ENCODE peak calls at places on chromosome 2, in four cellular contexts. One of them, this sample, is unnamed.

GRCh38 chr2:238090887-238091286 is 9.3 kb upstream of the ESPNL start:
- DNase-seq in HFFc6: no peak
- DNase-seq in GM13977: no peak
- DNase-seq in fibroblast of the aortic adventitia: no peak
- DNase-seq in this sample: no peak

GRCh38 chr2:222842517-222843174 is 18.2 kb upstream of the ACSL3 start:
- DNase-seq in HFFc6: no peak
- DNase-seq in GM13977: no peak
- DNase-seq in fibroblast of the aortic adventitia: no peak
- DNase-seq in this sample: no peak

GRCh38 chr2:177265386-177265690 is 811 bp upstream of the NFE2L2 start:
- DNase-seq in HFFc6: no peak
- DNase-seq in GM13977: peak
- DNase-seq in fibroblast of the aortic adventitia: peak
- DNase-seq in this sample: no peak

GRCh38 chr2:120434909-120435308 is 89.0 kb downstream of the INHBB start:
- DNase-seq in HFFc6: no peak
- DNase-seq in GM13977: no peak
- DNase-seq in fibroblast of the aortic adventitia: no peak
- DNase-seq in this sample: no peak

GRCh38 chr2:24083567-24084385 is 858 bp downstream of the TP53I3 start:
- DNase-seq in HFFc6: peak
- DNase-seq in GM13977: peak
- DNase-seq in fibroblast of the aortic adventitia: peak
- DNase-seq in this sample: peak

GRCh38 chr2:44598731-44599529 is 237.2 kb downstream of the CAMKMT start:
- DNase-seq in HFFc6: no peak
- DNase-seq in GM13977: no peak
- DNase-seq in fibroblast of the aortic adventitia: no peak
- DNase-seq in this sample: no peak

GRCh38 chr2:181752301-181752700 is 72.0 kb upstream of the NEUROD1 start:
- DNase-seq in HFFc6: peak
- DNase-seq in GM13977: no peak
- DNase-seq in fibroblast of the aortic adventitia: peak
- DNase-seq in this sample: no peak

GRCh38 chr2:109365131-109365530 is 236.1 kb downstream of the SH3RF3 start:
- DNase-seq in HFFc6: no peak
- DNase-seq in GM13977: no peak
- DNase-seq in fibroblast of the aortic adventitia: no peak
- DNase-seq in this sample: no peak

GRCh38 chr2:224171226-224171625 is 132.1 kb upstream of the SERPINE2 start:
- DNase-seq in HFFc6: no peak
- DNase-seq in GM13977: no peak
- DNase-seq in fibroblast of the aortic adventitia: no peak
- DNase-seq in this sample: no peak

GRCh38 chr2:210072493-210072892 is 70.1 kb downstream of the RPE start:
- DNase-seq in HFFc6: no peak
- DNase-seq in GM13977: no peak
- DNase-seq in fibroblast of the aortic adventitia: no peak
- DNase-seq in this sample: no peak

GRCh38 chr2:240781471-240782220 is 38.4 kb downstream of the KIF1A start:
- DNase-seq in HFFc6: no peak
- DNase-seq in GM13977: no peak
- DNase-seq in fibroblast of the aortic adventitia: no peak
- DNase-seq in this sample: no peak

GRCh38 chr2:240782221-240782885 is 37.7 kb downstream of the KIF1A start:
- DNase-seq in HFFc6: no peak
- DNase-seq in GM13977: no peak
- DNase-seq in fibroblast of the aortic adventitia: no peak
- DNase-seq in this sample: no peak

GRCh38 chr2:240777416-240778212 is 42.4 kb downstream of the KIF1A start:
- DNase-seq in HFFc6: no peak
- DNase-seq in GM13977: no peak
- DNase-seq in fibroblast of the aortic adventitia: no peak
- DNase-seq in this sample: no peak

GRCh38 chr2:240778426-240778825 is 41.6 kb downstream of the KIF1A start:
- DNase-seq in HFFc6: no peak
- DNase-seq in GM13977: no peak
- DNase-seq in fibroblast of the aortic adventitia: no peak
- DNase-seq in this sample: no peak

DNA sequence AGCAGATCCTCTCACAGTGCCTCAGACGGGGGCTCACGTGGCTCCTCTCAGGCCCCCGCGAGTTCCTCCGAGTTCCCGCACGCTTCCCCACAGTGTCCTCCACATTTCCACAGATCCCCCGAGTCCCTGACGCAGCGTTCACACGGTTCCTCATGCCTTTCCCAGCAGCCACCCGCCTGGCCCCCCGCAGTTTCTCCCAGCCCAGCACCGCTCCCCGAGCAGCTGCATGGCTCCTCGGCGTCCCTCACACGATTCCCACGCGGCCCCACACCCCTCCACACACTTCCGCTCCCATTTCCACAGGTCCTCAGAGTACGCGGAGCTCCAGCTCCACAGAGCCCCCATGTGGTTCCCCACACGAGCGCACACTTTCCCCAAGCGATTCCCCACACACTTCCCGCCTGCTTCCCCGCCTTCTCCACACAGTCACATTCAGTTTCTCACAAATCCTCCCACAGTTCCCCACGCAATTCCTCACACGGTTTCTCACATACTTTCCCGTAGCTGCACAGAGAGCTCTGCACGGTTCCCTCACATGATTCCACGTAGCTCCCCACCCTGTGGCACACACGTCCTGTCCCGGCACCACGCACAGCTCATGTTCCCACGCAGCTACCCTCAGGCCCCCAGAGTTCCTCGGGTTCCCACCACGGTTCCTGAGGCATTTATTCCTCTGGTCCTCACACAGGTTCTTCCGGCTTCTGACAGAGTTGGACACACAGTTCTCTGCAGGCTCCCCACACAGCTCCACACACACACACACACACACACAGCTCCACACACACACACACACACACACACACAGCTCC is 39.8 kb downstream of the KIF1A start:
- DNase-seq in HFFc6: no peak
- DNase-seq in GM13977: no peak
- DNase-seq in fibroblast of the aortic adventitia: peak
- DNase-seq in this sample: no peak
- TF ChIP-seq CTCF in HFFc6: no peak
- TF ChIP-seq CTCF in GM13977: no peak
- TF ChIP-seq CTCF in fibroblast of the aortic adventitia: no peak
- TF ChIP-seq CTCF in this sample: no peak

GRCh38 chr2:8000861-8001260 is 681.0 kb upstream of the ID2 start:
- DNase-seq in HFFc6: no peak
- DNase-seq in GM13977: no peak
- DNase-seq in fibroblast of the aortic adventitia: peak
- DNase-seq in this sample: no peak
- TF ChIP-seq CTCF in HFFc6: peak
- TF ChIP-seq CTCF in GM13977: peak
- TF ChIP-seq CTCF in fibroblast of the aortic adventitia: peak
- TF ChIP-seq CTCF in this sample: peak

DNA sequence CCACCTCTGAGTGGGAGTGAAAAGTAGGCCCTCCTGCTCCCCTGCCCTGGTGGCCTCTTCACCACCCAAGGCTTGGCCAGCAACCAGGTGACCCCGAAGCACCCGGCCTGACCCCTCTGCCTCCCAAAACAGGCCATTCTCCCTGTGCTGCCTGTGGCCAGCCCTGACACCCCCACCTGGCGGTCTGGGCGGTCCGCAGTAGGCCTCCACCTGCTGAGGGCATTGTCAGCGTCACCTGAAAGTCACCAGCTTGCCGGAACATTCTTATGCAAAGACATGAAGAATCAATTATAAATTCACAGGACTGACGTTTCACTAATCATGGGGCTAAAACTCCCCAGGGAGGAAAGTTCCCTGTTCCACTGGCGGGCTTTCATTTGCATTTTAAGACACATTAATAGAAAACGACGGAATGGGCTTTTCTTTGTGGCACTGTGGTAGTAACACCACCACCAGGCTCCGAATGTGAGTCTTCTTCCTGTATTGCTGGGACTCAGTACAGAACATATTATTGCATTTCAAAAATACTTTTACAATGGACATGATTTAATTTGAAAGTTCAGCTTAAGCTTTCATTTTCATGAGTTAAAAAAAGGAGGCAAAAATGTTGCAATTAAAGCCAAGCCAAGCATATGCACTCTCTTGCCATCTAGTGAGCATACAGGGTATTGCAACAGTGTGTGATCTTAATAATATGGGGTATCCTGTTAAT is 57.4 kb downstream of the ADI1 start:
- DNase-seq in HFFc6: peak
- DNase-seq in GM13977: peak
- DNase-seq in fibroblast of the aortic adventitia: peak
- DNase-seq in this sample: peak
- TF ChIP-seq CTCF in HFFc6: peak
- TF ChIP-seq CTCF in GM13977: peak
- TF ChIP-seq CTCF in fibroblast of the aortic adventitia: peak
- TF ChIP-seq CTCF in this sample: peak

GRCh38 chr2:111208639-111209038 is 87.9 kb downstream of the BCL2L11 start:
- DNase-seq in HFFc6: no peak
- DNase-seq in GM13977: no peak
- DNase-seq in fibroblast of the aortic adventitia: no peak
- DNase-seq in this sample: no peak
- TF ChIP-seq CTCF in HFFc6: no peak
- TF ChIP-seq CTCF in GM13977: no peak
- TF ChIP-seq CTCF in fibroblast of the aortic adventitia: no peak
- TF ChIP-seq CTCF in this sample: no peak

This sample was measured in GM10248.